ENCODE peak calls at places on chromosome 19, in seven cellular contexts. One of them, this sample, is unnamed. For H3K36me3, the result is how much of the 10 kb centered on the place peaks cover.

GRCh38 chr19:45396389-45397260 is 8.2 kb downstream of the PPP1R13L start:
- DNase-seq in K562: peak
- DNase-seq in stomach: no peak
- DNase-seq in GM23248: no peak
- DNase-seq in mammary epithelial cell: no peak
- DNase-seq in testis: no peak
- DNase-seq in fibroblast of lung: no peak
- DNase-seq in this sample: no peak

GRCh38 chr19:31264379-31264778 is 84.9 kb downstream of the TSHZ3 start:
- DNase-seq in K562: no peak
- DNase-seq in stomach: no peak
- DNase-seq in GM23248: no peak
- DNase-seq in mammary epithelial cell: no peak
- DNase-seq in testis: no peak
- DNase-seq in fibroblast of lung: no peak
- DNase-seq in this sample: no peak

GRCh38 chr19:1290699-1291651 is 5.3 kb downstream of the EFNA2 start:
- DNase-seq in K562: no peak
- DNase-seq in stomach: no peak
- DNase-seq in GM23248: no peak
- DNase-seq in mammary epithelial cell: no peak
- DNase-seq in testis: no peak
- DNase-seq in fibroblast of lung: no peak
- DNase-seq in this sample: no peak

GRCh38 chr19:36973021-36973843 is 57.1 kb downstream of the ZNF568 start:
- DNase-seq in K562: peak
- DNase-seq in stomach: peak
- DNase-seq in GM23248: peak
- DNase-seq in mammary epithelial cell: peak
- DNase-seq in testis: peak
- DNase-seq in fibroblast of lung: peak
- DNase-seq in this sample: peak

GRCh38 chr19:29841559-29842367 is 30.0 kb downstream of the CCNE1 start:
- DNase-seq in K562: peak
- DNase-seq in stomach: no peak
- DNase-seq in GM23248: peak
- DNase-seq in mammary epithelial cell: peak
- DNase-seq in testis: no peak
- DNase-seq in fibroblast of lung: no peak
- DNase-seq in this sample: no peak

GRCh38 chr19:52398091-52398461 is 427 bp downstream of the ZNF528 start:
- DNase-seq in K562: peak
- DNase-seq in stomach: no peak
- DNase-seq in GM23248: peak
- DNase-seq in mammary epithelial cell: no peak
- DNase-seq in testis: no peak
- DNase-seq in fibroblast of lung: no peak
- DNase-seq in this sample: no peak

GRCh38 chr19:6667114-6667627 is 2.8 kb downstream of the TNFSF14 start:
- DNase-seq in K562: peak
- DNase-seq in stomach: no peak
- DNase-seq in GM23248: no peak
- DNase-seq in mammary epithelial cell: no peak
- DNase-seq in testis: no peak
- DNase-seq in fibroblast of lung: no peak
- DNase-seq in this sample: no peak

GRCh38 chr19:9849786-9850185 is 14.7 kb downstream of the PIN1 start:
- DNase-seq in K562: no peak
- DNase-seq in stomach: no peak
- DNase-seq in GM23248: no peak
- DNase-seq in mammary epithelial cell: no peak
- DNase-seq in testis: no peak
- DNase-seq in fibroblast of lung: no peak
- DNase-seq in this sample: no peak

GRCh38 chr19:40411125-40411842 is 1.9 kb downstream of the PRX start:
- DNase-seq in K562: no peak
- DNase-seq in stomach: no peak
- DNase-seq in GM23248: no peak
- DNase-seq in mammary epithelial cell: no peak
- DNase-seq in testis: no peak
- DNase-seq in fibroblast of lung: no peak
- DNase-seq in this sample: no peak

GRCh38 chr19:45591004-45591637 is 6.5 kb upstream of the OPA3 start:
- DNase-seq in K562: peak
- DNase-seq in stomach: peak
- DNase-seq in GM23248: peak
- DNase-seq in mammary epithelial cell: peak
- DNase-seq in testis: peak
- DNase-seq in fibroblast of lung: peak
- DNase-seq in this sample: peak

GRCh38 chr19:8208119-8208709 is 956 bp upstream of the CERS4 start:
- DNase-seq in K562: no peak
- DNase-seq in stomach: peak
- DNase-seq in GM23248: no peak
- DNase-seq in mammary epithelial cell: no peak
- DNase-seq in testis: peak
- DNase-seq in fibroblast of lung: no peak
- DNase-seq in this sample: no peak

GRCh38 chr19:296476-297225 is 5.4 kb upstream of the PLPP2 start:
- DNase-seq in K562: no peak
- DNase-seq in stomach: peak
- DNase-seq in GM23248: no peak
- DNase-seq in mammary epithelial cell: no peak
- DNase-seq in testis: no peak
- DNase-seq in fibroblast of lung: no peak
- DNase-seq in this sample: no peak

GRCh38 chr19:2507109-2507508 is 31.2 kb downstream of the GADD45B start:
- DNase-seq in K562: no peak
- DNase-seq in stomach: peak
- DNase-seq in GM23248: peak
- DNase-seq in mammary epithelial cell: peak
- DNase-seq in testis: no peak
- DNase-seq in fibroblast of lung: peak
- DNase-seq in this sample: peak

GRCh38 chr19:29680447-29680846 is 15.2 kb downstream of the PLEKHF1 start:
- DNase-seq in K562: no peak
- DNase-seq in stomach: peak
- DNase-seq in GM23248: no peak
- DNase-seq in mammary epithelial cell: no peak
- DNase-seq in testis: no peak
- DNase-seq in fibroblast of lung: no peak
- DNase-seq in this sample: no peak

GRCh38 chr19:14639536-14640277 is 34.9 kb downstream of the ADGRE3 start:
- DNase-seq in K562: no peak
- DNase-seq in stomach: no peak
- DNase-seq in GM23248: no peak
- DNase-seq in mammary epithelial cell: no peak
- DNase-seq in testis: no peak
- DNase-seq in fibroblast of lung: no peak
- DNase-seq in this sample: no peak

GRCh38 chr19:12749938-12750521 is 1.6 kb upstream of the BEST2 start:
- DNase-seq in K562: no peak
- DNase-seq in stomach: no peak
- DNase-seq in GM23248: peak
- DNase-seq in mammary epithelial cell: no peak
- DNase-seq in testis: no peak
- DNase-seq in fibroblast of lung: peak
- DNase-seq in this sample: no peak

GRCh38 chr19:1648156-1648925 is 4.1 kb downstream of the TCF3 start:
- DNase-seq in K562: no peak
- DNase-seq in stomach: no peak
- DNase-seq in GM23248: no peak
- DNase-seq in mammary epithelial cell: no peak
- DNase-seq in testis: no peak
- DNase-seq in fibroblast of lung: no peak
- DNase-seq in this sample: no peak

GRCh38 chr19:48918801-48919247 is 14.7 kb upstream of the DHDH start:
- DNase-seq in K562: peak
- DNase-seq in stomach: no peak
- DNase-seq in GM23248: peak
- DNase-seq in mammary epithelial cell: no peak
- DNase-seq in testis: peak
- DNase-seq in fibroblast of lung: no peak
- DNase-seq in this sample: no peak

GRCh38 chr19:50359432-50359818 is 6.0 kb downstream of the NAPSA start:
- DNase-seq in K562: no peak
- DNase-seq in stomach: no peak
- DNase-seq in GM23248: no peak
- DNase-seq in mammary epithelial cell: no peak
- DNase-seq in testis: no peak
- DNase-seq in fibroblast of lung: no peak
- DNase-seq in this sample: no peak

DNA sequence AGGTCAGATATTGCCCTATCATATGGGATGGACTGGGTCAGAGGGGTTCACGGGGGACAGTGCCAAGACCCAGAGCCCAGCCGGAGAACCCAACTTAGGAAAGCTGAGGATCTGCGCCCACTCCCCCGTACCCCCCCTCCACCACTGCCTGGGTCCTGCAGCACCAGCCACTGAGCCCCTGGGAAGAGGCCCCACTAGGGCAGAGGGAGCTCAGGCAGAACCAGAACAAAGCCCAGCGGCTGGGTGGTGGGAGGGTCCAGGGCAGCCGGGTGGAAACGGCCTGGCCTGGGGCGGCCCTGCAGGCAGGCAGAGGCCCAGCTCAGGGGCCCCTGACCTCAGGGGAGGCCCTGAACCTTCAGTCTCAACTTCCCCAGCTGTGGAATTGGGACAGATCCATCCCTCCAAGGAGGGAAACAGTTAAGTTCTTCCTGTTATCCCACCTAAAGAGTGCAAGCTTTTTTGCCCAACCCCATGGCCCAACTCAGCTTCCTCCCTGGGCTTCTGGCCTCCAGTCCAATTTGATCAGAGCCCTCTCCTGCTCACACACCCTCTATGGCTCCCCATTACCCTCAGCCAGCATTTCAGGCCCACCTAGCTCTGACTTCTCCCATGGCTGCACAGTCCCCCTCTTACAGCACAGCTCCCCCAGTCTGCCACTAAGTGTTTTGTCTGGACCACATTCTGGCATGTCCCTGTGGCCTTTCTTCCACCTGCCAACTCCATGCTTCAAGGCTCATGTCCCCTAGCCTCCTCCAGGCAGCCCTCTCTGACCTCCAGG is 3.1 kb downstream of the NR2F6 start:
- DNase-seq in K562: no peak
- DNase-seq in stomach: no peak
- DNase-seq in GM23248: no peak
- DNase-seq in mammary epithelial cell: no peak
- DNase-seq in testis: no peak
- DNase-seq in fibroblast of lung: no peak
- DNase-seq in this sample: no peak
- H3K4me3 ChIP-seq in K562: peak
- H3K4me3 ChIP-seq in stomach: peak
- H3K4me3 ChIP-seq in GM23248: peak
- H3K4me3 ChIP-seq in mammary epithelial cell: no peak
- H3K4me3 ChIP-seq in testis: no peak
- H3K4me3 ChIP-seq in fibroblast of lung: no peak
- H3K4me3 ChIP-seq in this sample: no peak

DNA sequence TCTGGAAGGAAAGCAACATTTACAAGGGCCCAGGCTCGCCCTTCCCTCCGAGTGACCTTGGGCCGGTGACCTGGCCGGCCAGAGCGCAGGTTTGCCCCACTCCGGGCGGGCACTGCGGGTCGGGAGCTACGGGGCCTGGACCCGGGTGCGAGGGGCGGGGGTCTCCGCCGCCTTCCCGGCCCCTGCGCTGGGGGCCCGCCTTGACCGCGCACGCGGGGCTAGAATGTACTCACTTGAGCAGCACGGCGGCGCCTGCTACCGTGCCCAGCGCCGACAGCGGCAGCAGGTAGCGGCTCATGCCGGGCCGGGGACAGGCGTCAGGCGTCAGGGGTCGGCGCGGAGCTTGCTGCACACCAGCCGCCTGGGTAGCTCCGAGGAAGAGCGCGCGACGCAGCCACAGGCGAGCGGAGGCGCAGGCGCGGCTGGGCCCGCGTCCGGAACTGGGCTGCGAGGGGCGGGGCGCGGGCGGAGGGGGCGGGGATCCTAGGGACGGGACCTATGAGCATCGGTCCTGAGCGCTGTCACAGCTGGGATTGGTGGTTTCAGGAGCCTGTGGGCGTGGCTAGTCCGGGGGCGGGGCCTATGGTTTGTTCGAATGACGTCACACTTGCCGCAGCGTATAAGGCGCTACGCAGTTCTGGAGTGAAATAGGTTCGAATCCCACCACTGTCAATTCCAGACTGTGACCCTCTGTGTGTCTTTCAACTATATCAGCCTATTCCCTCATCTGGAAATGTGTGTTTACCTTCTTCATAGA is at the start of gene RDH13:
- DNase-seq in K562: peak
- DNase-seq in stomach: peak
- DNase-seq in GM23248: peak
- DNase-seq in mammary epithelial cell: peak
- DNase-seq in testis: peak
- DNase-seq in fibroblast of lung: peak
- DNase-seq in this sample: peak
- H3K36me3 ChIP-seq in K562: under half
- H3K36me3 ChIP-seq in stomach: under half
- H3K36me3 ChIP-seq in GM23248: under half
- H3K36me3 ChIP-seq in mammary epithelial cell: under half
- H3K36me3 ChIP-seq in testis: under half
- H3K36me3 ChIP-seq in fibroblast of lung: under half
- H3K36me3 ChIP-seq in this sample: under half

GRCh38 chr19:18100710-18101109 is 3.1 kb downstream of the MAST3 start:
- DNase-seq in K562: peak
- DNase-seq in stomach: no peak
- DNase-seq in GM23248: no peak
- DNase-seq in mammary epithelial cell: no peak
- DNase-seq in testis: peak
- DNase-seq in fibroblast of lung: no peak
- DNase-seq in this sample: no peak
- H3K4me3 ChIP-seq in K562: no peak
- H3K4me3 ChIP-seq in stomach: no peak
- H3K4me3 ChIP-seq in GM23248: no peak
- H3K4me3 ChIP-seq in mammary epithelial cell: no peak
- H3K4me3 ChIP-seq in testis: no peak
- H3K4me3 ChIP-seq in fibroblast of lung: no peak
- H3K4me3 ChIP-seq in this sample: no peak

GRCh38 chr19:5122121-5122400 is 153.1 kb downstream of the KDM4B start:
- DNase-seq in K562: no peak
- DNase-seq in stomach: no peak
- DNase-seq in GM23248: no peak
- DNase-seq in mammary epithelial cell: no peak
- DNase-seq in testis: no peak
- DNase-seq in fibroblast of lung: no peak
- DNase-seq in this sample: no peak

GRCh38 chr19:5121286-5122120 is 152.6 kb downstream of the KDM4B start:
- DNase-seq in K562: no peak
- DNase-seq in stomach: no peak
- DNase-seq in GM23248: no peak
- DNase-seq in mammary epithelial cell: no peak
- DNase-seq in testis: no peak
- DNase-seq in fibroblast of lung: no peak
- DNase-seq in this sample: no peak

GRCh38 chr19:5119297-5119998 is 150.5 kb downstream of the KDM4B start:
- DNase-seq in K562: no peak
- DNase-seq in stomach: no peak
- DNase-seq in GM23248: no peak
- DNase-seq in mammary epithelial cell: no peak
- DNase-seq in testis: no peak
- DNase-seq in fibroblast of lung: no peak
- DNase-seq in this sample: no peak

GRCh38 chr19:5120321-5120720 is 151.4 kb downstream of the KDM4B start:
- DNase-seq in K562: no peak
- DNase-seq in stomach: no peak
- DNase-seq in GM23248: no peak
- DNase-seq in mammary epithelial cell: no peak
- DNase-seq in testis: no peak
- DNase-seq in fibroblast of lung: no peak
- DNase-seq in this sample: no peak

GRCh38 chr19:5120833-5121232 is 151.9 kb downstream of the KDM4B start:
- DNase-seq in K562: no peak
- DNase-seq in stomach: no peak
- DNase-seq in GM23248: no peak
- DNase-seq in mammary epithelial cell: no peak
- DNase-seq in testis: no peak
- DNase-seq in fibroblast of lung: no peak
- DNase-seq in this sample: no peak
- H3K36me3 ChIP-seq in K562: under half
- H3K36me3 ChIP-seq in stomach: half or more
- H3K36me3 ChIP-seq in GM23248: under half
- H3K36me3 ChIP-seq in mammary epithelial cell: under half
- H3K36me3 ChIP-seq in testis: under half
- H3K36me3 ChIP-seq in fibroblast of lung: under half
- H3K36me3 ChIP-seq in this sample: under half